ENCODE peak calls at places on chromosomes 11 and 22, in ten cellular contexts. N is NCI-H1417; G is stimulated activated naive CD4-positive, alpha-beta T cell; I is A549; P is HEK293T; C is H1; V is M059J; D is CD8-positive, alpha-beta T cell; F is prostate gland; R is A172. E is an unnamed sample.

GRCh38 chr11:1752907-1753425 is 2.6 kb upstream of the IFITM10 start:
- DNase-seq in N (no peak), G (no peak), I (no peak), P (no peak), C (no peak), V (no peak), D (no peak), F (no peak), R (no peak), E (no peak)

GRCh38 chr11:117096140-117096972 is 1.9 kb downstream of the SIK3 start:
- DNase-seq in N (peak; percentile 6), G (peak; percentile 69), I (peak; percentile 56), P (no peak), C (peak; percentile 21), V (peak; percentile 46), D (peak; percentile 24), F (no peak), R (no peak), E (no peak)

GRCh38 chr11:74819400-74819799 is 70.8 kb downstream of the RNF169 start:
- DNase-seq in N (no peak), G (no peak), I (no peak), P (no peak), C (no peak), V (peak; percentile 22), D (no peak), F (no peak), R (no peak), E (peak; percentile 90)

GRCh38 chr22:35900483-35901168 is 128.0 kb downstream of the RBFOX2 start:
- DNase-seq in N (no peak), G (peak; percentile 9), I (peak; percentile 56), P (no peak), C (no peak), V (peak; percentile 72), D (no peak), F (no peak), R (peak; percentile 35), E (no peak)

GRCh38 chr22:22851969-22852368 is 35.6 kb upstream of the IGLL5 start:
- DNase-seq in N (no peak), G (no peak), I (no peak), P (no peak), C (no peak), V (no peak), D (no peak), F (no peak), R (no peak), E (no peak)

GRCh38 chr22:38109391-38110000 is 988 bp downstream of the BAIAP2L2 start:
- DNase-seq in N (peak; percentile 34), G (peak; percentile 11), I (peak; percentile 38), P (no peak), C (no peak), V (no peak), D (no peak), F (no peak), R (no peak), E (no peak)

GRCh38 chr11:2792376-2793250 is 92.8 kb upstream of the KCNQ1OT1 start:
- DNase-seq in N (no peak), G (no peak), I (no peak), P (no peak), C (no peak), V (no peak), D (no peak), F (no peak), R (no peak), E (no peak)

GRCh38 chr11:9732453-9732852 is 68.6 kb downstream of the SWAP70 start:
- DNase-seq in N (no peak), G (no peak), I (no peak), P (no peak), C (no peak), V (no peak), D (no peak), F (no peak), R (no peak), E (no peak)

GRCh38 chr11:116986521-116987105 is 111.6 kb downstream of the SIK3 start:
- DNase-seq in N (no peak), G (no peak), I (no peak), P (no peak), C (no peak), V (peak; percentile 79), D (no peak), F (no peak), R (peak; percentile 41), E (no peak)

GRCh38 chr22:40176921-40177737 is 596 bp upstream of the TNRC6B start:
- DNase-seq in N (peak; percentile 10), G (peak; percentile 59), I (peak; percentile 49), P (no peak), C (peak; percentile 46), V (peak; percentile 74), D (peak; percentile 19), F (peak; percentile 69), R (peak; percentile 53), E (no peak)

GRCh38 chr11:65648997-65649491 is 11.1 kb downstream of the SIPA1 start:
- DNase-seq in N (no peak), G (no peak), I (no peak), P (no peak), C (no peak), V (no peak), D (no peak), F (no peak), R (no peak), E (no peak)

GRCh38 chr22:38655532-38656255 is 498 bp downstream of the FAM227A start:
- DNase-seq in N (no peak), G (no peak), I (peak; percentile 30), P (peak; percentile 34), C (peak; percentile 5), V (peak; percentile 25), D (no peak), F (no peak), R (peak; percentile 1), E (no peak)

GRCh38 chr11:91922846-91923245 is 301.8 kb upstream of the FAT3 start:
- DNase-seq in N (no peak), G (no peak), I (no peak), P (no peak), C (no peak), V (peak; percentile 32), D (no peak), F (no peak), R (no peak), E (no peak)

GRCh38 chr22:38479096-38479840 is 11.4 kb downstream of the KDELR3 start:
- DNase-seq in N (no peak), G (no peak), I (no peak), P (no peak), C (no peak), V (no peak), D (no peak), F (no peak), R (no peak), E (no peak)

GRCh38 chr22:31451709-31452571 is 37.7 kb downstream of the EIF4ENIF1 start:
- DNase-seq in N (no peak), G (peak; percentile 27), I (peak; percentile 52), P (peak; percentile 62), C (no peak), V (peak; percentile 47), D (no peak), F (no peak), R (peak; percentile 14), E (no peak)

GRCh38 chr11:34513674-34513995 is at the start of gene ELF5:
- DNase-seq in N (no peak), G (no peak), I (no peak), P (no peak), C (no peak), V (no peak), D (no peak), F (peak; percentile 43), R (no peak), E (no peak)

GRCh38 chr11:11860103-11860979 is 18.6 kb downstream of the USP47 start:
- DNase-seq in N (no peak), G (no peak), I (no peak), P (no peak), C (no peak), V (peak; percentile 69), D (no peak), F (no peak), R (peak; percentile 11), E (no peak)

GRCh38 chr22:35594686-35595085 is 22.4 kb downstream of the MB start:
- DNase-seq in N (no peak), G (no peak), I (no peak), P (no peak), C (no peak), V (no peak), D (no peak), F (no peak), R (no peak), E (no peak)

GRCh38 chr11:94740083-94740974 is 27.8 kb upstream of the AMOTL1 start:
- DNase-seq in N (peak; percentile 91), G (no peak), I (no peak), P (peak; percentile 26), C (no peak), V (peak; percentile 64), D (no peak), F (peak; percentile 45), R (no peak), E (no peak)

GRCh38 chr22:28029201-28029948 is 110.3 kb upstream of the PITPNB start:
- DNase-seq in N (peak; percentile 82), G (no peak), I (peak; percentile 35), P (no peak), C (no peak), V (peak; percentile 91), D (no peak), F (peak; percentile 78), R (peak; percentile 90), E (peak; percentile 28)

GRCh38 chr11:858053-858992 is 15.7 kb downstream of the TSPAN4 start:
- DNase-seq in N (no peak), G (no peak), I (no peak), P (no peak), C (no peak), V (no peak), D (no peak), F (no peak), R (no peak), E (no peak)

GRCh38 chr22:45866398-45867117 is 110.4 kb downstream of the WNT7B start:
- DNase-seq in N (no peak), G (no peak), I (no peak), P (no peak), C (no peak), V (no peak), D (no peak), F (no peak), R (no peak), E (no peak)

GRCh38 chr11:134412508-134413333 is 679 bp upstream of the B3GAT1 start:
- DNase-seq in N (peak; percentile 65), G (peak; percentile 10), I (no peak), P (peak; percentile 34), C (no peak), V (no peak), D (no peak), F (no peak), R (peak; percentile 17), E (no peak)